ENCODE peak calls at places on chromosomes 11 and 22, in nine cellular contexts. R, Q, T, C, Z, I, F, W and U are unnamed samples.

GRCh38 chr11:12787847-12788246 is 113.6 kb downstream of the TEAD1 start:
- DNase-seq in C (peak), F (no peak), Q (no peak), W (no peak), R (no peak), I (no peak), T (no peak), Z (no peak), U (no peak)

GRCh38 chr22:29716814-29717213 is 3.0 kb upstream of the CABP7 start:
- DNase-seq in Q (peak), T (no peak), W (peak), C (peak), Z (peak), F (peak), I (no peak), R (no peak), U (no peak)

GRCh38 chr11:18243783-18244362 is 4.6 kb downstream of the SAA2 start:
- DNase-seq in Z (no peak), R (no peak), I (no peak), Q (no peak), T (peak), F (peak), C (peak), W (peak), U (peak)

GRCh38 chr11:100574894-100575769 is 112.0 kb upstream of the ARHGAP42 start:
- DNase-seq in I (no peak), T (no peak), C (peak), F (peak), Z (no peak), R (no peak), Q (no peak), W (no peak), U (no peak)

GRCh38 chr22:24578355-24579241 is 14.3 kb downstream of the LRRC75B start:
- DNase-seq in R (no peak), C (no peak), W (no peak), I (no peak), T (no peak), Z (no peak), Q (no peak), F (no peak), U (peak)

GRCh38 chr11:123407124-123407995 is 22.7 kb upstream of the GRAMD1B start:
- DNase-seq in W (peak), I (peak), F (peak), Q (peak), Z (peak), R (no peak), T (peak), C (peak), U (peak)

GRCh38 chr11:126857860-126858808 is 142.4 kb downstream of the KIRREL3 start:
- DNase-seq in Q (no peak), R (no peak), T (peak), F (no peak), C (no peak), I (no peak), W (no peak), Z (no peak), U (no peak)

GRCh38 chr11:2328040-2328439 is 26.2 kb downstream of the TSPAN32 start:
- DNase-seq in F (no peak), Z (no peak), T (no peak), Q (no peak), C (no peak), R (no peak), W (no peak), I (no peak), U (no peak)

GRCh38 chr11:113578164-113578455 is 102.9 kb upstream of the DRD2 start:
- DNase-seq in R (no peak), I (no peak), W (no peak), Q (no peak), F (no peak), Z (no peak), C (no peak), T (no peak), U (no peak)

GRCh38 chr11:46696212-46696558 is 4.2 kb downstream of the ARHGAP1 start:
- DNase-seq in C (no peak), R (no peak), T (peak), F (no peak), I (peak), Q (peak), Z (peak), W (no peak), U (no peak)

GRCh38 chr22:35783943-35784614 is 66.4 kb downstream of the APOL5 start:
- DNase-seq in W (no peak), Z (no peak), I (no peak), T (no peak), C (no peak), R (no peak), F (no peak), Q (no peak), U (peak)

GRCh38 chr22:17095538-17095937 is 10.7 kb downstream of the IL17RA start:
- DNase-seq in C (no peak), W (no peak), I (peak), F (no peak), T (no peak), Z (no peak), R (no peak), Q (no peak), U (no peak)

GRCh38 chr11:4181780-4182721 is 87.5 kb downstream of the RRM1 start:
- DNase-seq in Q (no peak), I (peak), W (peak), Z (peak), R (peak), C (peak), F (peak), T (peak), U (peak)

GRCh38 chr22:19942886-19943664 is 1.5 kb upstream of the TXNRD2 start:
- DNase-seq in T (peak), F (no peak), R (peak), C (peak), Q (no peak), Z (peak), I (no peak), W (no peak), U (peak)

GRCh38 chr11:57681168-57681567 is 13.3 kb downstream of the ZDHHC5 start:
- DNase-seq in C (no peak), W (no peak), I (no peak), F (no peak), Q (no peak), T (no peak), Z (no peak), R (no peak), U (no peak)

GRCh38 chr11:68962527-68963250 is 18.1 kb downstream of the MRGPRD start:
- DNase-seq in W (no peak), R (peak), Z (no peak), C (no peak), F (no peak), T (peak), I (peak), Q (no peak), U (no peak)

GRCh38 chr22:29647954-29648737 is 44.7 kb downstream of the NF2 start:
- DNase-seq in C (no peak), R (no peak), W (no peak), I (no peak), T (no peak), F (no peak), Q (no peak), Z (no peak), U (no peak)

GRCh38 chr11:2305862-2306823 is 4.3 kb downstream of the TSPAN32 start:
- DNase-seq in Q (peak), W (peak), T (no peak), F (no peak), C (peak), R (peak), Z (peak), I (peak), U (no peak)

GRCh38 chr11:64356498-64357411 is 2.2 kb upstream of the RPS6KA4 start:
- DNase-seq in F (peak), Z (no peak), C (peak), T (no peak), W (no peak), R (peak), I (no peak), Q (no peak), U (no peak)

GRCh38 chr22:45239378-45240136 is 1.1 kb downstream of the KIAA0930 start:
- DNase-seq in Q (no peak), C (no peak), I (no peak), R (peak), F (no peak), W (no peak), T (no peak), Z (no peak), U (no peak)
- H3K27ac ChIP-seq in Q (no peak), C (no peak), I (no peak), R (no peak), F (peak), W (no peak), T (no peak), Z (no peak), U (peak)

DNA sequence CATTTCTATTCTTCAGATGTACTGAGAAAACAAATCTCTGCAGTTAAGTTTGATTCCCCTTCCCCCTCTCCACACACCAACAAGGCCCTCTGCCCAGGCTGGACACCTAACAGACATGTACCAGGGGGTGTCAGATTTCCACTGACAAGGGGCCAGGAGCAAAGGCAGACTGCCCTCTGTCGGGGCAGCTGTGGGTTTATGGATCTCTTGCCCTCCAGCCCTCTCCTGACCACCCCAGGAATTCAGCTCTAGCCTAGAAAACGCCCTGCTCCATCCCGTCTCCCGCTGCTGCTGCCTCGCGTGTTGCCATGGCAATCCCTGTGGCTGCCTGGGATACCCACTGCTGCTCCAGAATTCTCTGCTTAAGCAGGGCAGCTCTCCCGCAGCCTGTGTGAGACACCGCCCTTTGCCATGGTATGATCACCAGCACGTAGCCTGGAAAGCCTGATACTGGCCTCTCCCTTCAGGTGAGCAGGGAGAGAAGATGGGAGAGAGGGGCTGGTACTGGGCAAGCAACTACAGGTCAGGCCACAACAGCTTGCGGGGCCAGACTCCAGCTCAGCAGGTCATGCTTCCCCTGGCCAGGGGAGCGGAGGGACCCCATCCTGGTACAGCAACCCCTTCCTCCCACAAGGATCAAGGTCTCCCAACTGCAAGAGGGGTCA is 41.6 kb downstream of the BUD13 start:
- DNase-seq in T (peak), Q (no peak), R (no peak), W (no peak), F (no peak), I (no peak), C (no peak), Z (no peak), U (no peak)
- TF ChIP-seq CTCF in T (no peak), Q (no peak), R (no peak), W (no peak), F (no peak), I (no peak), C (no peak), Z (no peak), U (no peak)

DNA sequence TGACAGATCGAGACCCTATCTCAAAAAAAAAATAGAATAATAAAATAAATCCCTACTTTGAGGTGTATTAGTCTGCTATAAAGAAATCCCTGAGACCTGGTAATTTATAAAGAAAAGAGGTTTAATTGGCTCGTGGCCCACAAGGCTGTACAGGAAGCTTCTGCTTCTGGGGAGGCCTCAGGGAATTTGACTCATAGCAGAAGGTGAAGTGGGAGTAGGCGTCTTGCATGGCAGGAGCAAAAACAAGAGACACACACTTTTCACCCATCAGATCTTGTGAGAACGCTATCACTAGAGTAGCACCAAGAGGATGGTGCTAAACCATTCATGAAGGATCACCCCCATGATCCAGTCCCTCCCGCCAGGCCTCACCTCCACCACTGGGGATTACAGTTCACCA is 29.2 kb downstream of the CDPF1 start:
- DNase-seq in W (no peak), Q (no peak), C (no peak), R (no peak), I (no peak), T (no peak), Z (no peak), F (no peak), U (no peak)
- H3K27ac ChIP-seq in W (no peak), Q (no peak), C (no peak), R (no peak), I (no peak), T (no peak), Z (no peak), F (no peak), U (no peak)

GRCh38 chr11:35412285-35412684 is 7.1 kb downstream of the SLC1A2 start:
- DNase-seq in C (peak), F (no peak), I (no peak), Z (no peak), W (no peak), Q (no peak), T (no peak), R (no peak), U (no peak)
- TF ChIP-seq CTCF in C (peak), F (peak), I (no peak), Z (peak), W (peak), Q (peak), T (peak), R (peak), U (peak)

DNA sequence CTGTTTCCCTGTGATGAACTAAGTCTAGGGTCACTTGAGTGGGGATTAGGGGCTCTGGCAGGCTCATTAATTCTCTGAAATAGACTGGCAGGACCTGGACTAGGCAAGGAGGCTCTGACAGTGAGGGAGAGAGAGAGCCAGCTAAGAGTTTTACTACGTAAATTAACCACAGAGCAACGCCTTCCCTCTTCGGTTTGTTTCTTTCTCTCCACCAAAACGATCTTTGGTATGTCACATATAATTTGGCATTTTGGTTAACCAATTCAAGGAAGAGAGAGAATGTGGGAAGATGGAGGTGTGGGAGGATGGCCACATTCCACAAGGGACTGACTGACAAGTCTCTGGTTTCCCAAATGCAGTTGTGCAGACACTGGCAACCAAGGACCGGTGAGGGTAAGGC is 27.9 kb downstream of the ATG16L2 start:
- DNase-seq in F (no peak), R (no peak), I (no peak), Q (no peak), C (no peak), T (no peak), Z (no peak), W (no peak), U (no peak)
- H3K27ac ChIP-seq in F (no peak), R (peak), I (no peak), Q (peak), C (no peak), T (no peak), Z (peak), W (no peak), U (no peak)

GRCh38 chr11:14414470-14415461 is 55.8 kb upstream of the RRAS2 start:
- DNase-seq in R (no peak), T (no peak), W (no peak), Z (no peak), I (no peak), F (no peak), Q (no peak), C (no peak), U (no peak)
- TF ChIP-seq CTCF in R (no peak), T (no peak), W (peak), Z (no peak), I (no peak), F (no peak), Q (no peak), C (no peak), U (no peak)

DNA sequence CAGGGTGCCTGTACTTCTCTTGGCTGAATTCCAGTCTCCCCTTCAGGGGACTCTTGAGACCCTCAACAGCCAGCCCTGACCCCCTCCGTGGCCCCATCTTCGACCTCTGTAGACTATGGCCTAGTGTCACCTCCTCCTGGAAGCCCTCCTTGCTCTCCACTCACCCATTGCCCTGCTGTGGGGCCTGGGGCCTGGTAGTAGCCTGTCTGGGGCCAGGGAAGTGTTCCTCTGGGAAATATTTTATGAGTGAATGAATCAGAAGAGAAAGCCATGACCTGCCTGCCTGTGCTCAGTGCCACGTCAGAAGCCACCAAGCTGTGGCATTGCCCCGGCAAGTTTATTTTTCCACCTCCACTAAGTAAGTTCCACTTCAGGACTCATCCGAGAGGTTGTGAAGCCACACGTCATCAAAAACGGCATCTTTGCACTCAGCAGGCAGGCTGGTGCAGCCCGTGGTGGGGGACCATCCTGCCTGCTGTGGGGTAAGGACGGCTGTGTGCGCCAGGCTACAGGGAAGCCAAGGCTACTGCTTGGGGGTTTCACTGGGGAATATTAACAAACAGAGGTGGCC is 59.6 kb upstream of the PPARA start:
- DNase-seq in W (no peak), T (no peak), Q (peak), C (no peak), Z (peak), F (no peak), I (no peak), R (peak), U (no peak)
- H3K27ac ChIP-seq in W (peak), T (peak), Q (peak), C (peak), Z (peak), F (peak), I (peak), R (peak), U (peak)

DNA sequence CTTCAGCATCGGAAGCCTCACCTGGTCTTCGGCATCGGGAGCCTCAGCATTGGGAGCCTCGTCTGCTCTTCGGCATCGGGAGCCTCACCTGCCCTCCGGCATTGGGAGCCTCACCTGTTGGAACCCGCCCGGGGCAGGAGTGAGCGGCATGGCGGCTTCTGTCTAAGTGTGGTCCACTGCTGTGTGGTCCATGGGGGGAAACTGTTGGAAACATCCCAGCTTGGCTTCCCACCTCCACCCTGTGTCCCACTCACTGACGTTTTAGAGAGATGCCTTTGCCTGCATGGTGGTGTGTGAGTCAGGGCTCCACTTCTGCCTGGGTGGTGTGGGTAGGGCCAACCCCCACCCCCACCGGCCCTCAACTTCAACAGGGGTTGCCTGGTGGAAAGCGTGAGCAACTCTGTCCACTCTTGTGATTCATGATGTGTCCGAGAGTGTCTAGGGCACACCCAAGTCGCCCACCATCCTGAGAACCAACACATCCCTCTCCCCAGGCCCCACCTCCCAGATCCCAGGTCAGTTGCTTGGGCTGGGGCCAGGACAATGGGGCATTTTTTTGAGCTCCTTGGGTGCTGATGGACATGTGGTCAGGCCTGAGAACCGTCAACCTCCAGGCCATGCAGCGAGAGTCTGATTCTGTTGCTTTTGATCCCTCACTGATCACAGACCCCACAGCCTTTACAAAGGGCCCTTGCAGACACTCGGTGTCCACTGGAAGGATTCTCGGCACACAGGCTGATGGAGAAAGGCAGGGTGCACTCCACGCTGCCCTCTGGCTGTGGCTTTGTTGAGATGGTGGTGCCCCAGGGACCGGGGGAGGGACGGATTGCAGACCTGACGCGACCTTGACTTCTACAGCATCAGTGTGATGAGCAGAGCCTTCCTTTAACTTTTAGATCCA is 406.7 kb downstream of the TBC1D22A start:
- DNase-seq in Q (peak), W (no peak), R (peak), C (peak), T (no peak), Z (peak), I (peak), F (no peak), U (no peak)
- TF ChIP-seq CTCF in Q (peak), W (peak), R (peak), C (peak), T (no peak), Z (peak), I (no peak), F (peak), U (no peak)